ENCODE peak calls at places on chromosomes 16 and 17, in six cellular contexts. One of them, this sample, is unnamed.

GRCh38 chr17:21005367-21005766 is 37.4 kb downstream of the USP22 start:
- DNase-seq in right lobe of liver: no peak
- DNase-seq in bronchial epithelial cell: no peak
- DNase-seq in ascending aorta: no peak
- DNase-seq in suprapubic skin: no peak
- DNase-seq in dorsolateral prefrontal cortex: no peak
- DNase-seq in this sample: no peak

GRCh38 chr16:57590654-57591085 is 37.8 kb upstream of the ADGRG1 start:
- DNase-seq in ascending aorta: no peak
- DNase-seq in right lobe of liver: no peak
- DNase-seq in suprapubic skin: no peak
- DNase-seq in bronchial epithelial cell: peak
- DNase-seq in dorsolateral prefrontal cortex: no peak
- DNase-seq in this sample: no peak

GRCh38 chr17:50518265-50519023 is 10.2 kb downstream of the MYCBPAP start:
- DNase-seq in right lobe of liver: no peak
- DNase-seq in dorsolateral prefrontal cortex: no peak
- DNase-seq in ascending aorta: no peak
- DNase-seq in suprapubic skin: no peak
- DNase-seq in bronchial epithelial cell: no peak
- DNase-seq in this sample: no peak

GRCh38 chr17:2024572-2025219 is 438 bp downstream of the RTN4RL1 start:
- DNase-seq in dorsolateral prefrontal cortex: no peak
- DNase-seq in ascending aorta: no peak
- DNase-seq in right lobe of liver: no peak
- DNase-seq in suprapubic skin: peak
- DNase-seq in bronchial epithelial cell: no peak
- DNase-seq in this sample: no peak

GRCh38 chr16:87926246-87927194 is 9.8 kb downstream of the CA5A start:
- DNase-seq in ascending aorta: no peak
- DNase-seq in suprapubic skin: no peak
- DNase-seq in dorsolateral prefrontal cortex: no peak
- DNase-seq in right lobe of liver: no peak
- DNase-seq in bronchial epithelial cell: no peak
- DNase-seq in this sample: peak

GRCh38 chr17:72715906-72716572 is 376.4 kb downstream of the SLC39A11 start:
- DNase-seq in ascending aorta: no peak
- DNase-seq in suprapubic skin: no peak
- DNase-seq in bronchial epithelial cell: peak
- DNase-seq in right lobe of liver: no peak
- DNase-seq in dorsolateral prefrontal cortex: no peak
- DNase-seq in this sample: no peak

GRCh38 chr17:50406578-50406977 is 9.3 kb upstream of the LRRC59 start:
- DNase-seq in dorsolateral prefrontal cortex: no peak
- DNase-seq in right lobe of liver: no peak
- DNase-seq in ascending aorta: no peak
- DNase-seq in suprapubic skin: no peak
- DNase-seq in bronchial epithelial cell: no peak
- DNase-seq in this sample: no peak

GRCh38 chr17:45873728-45874127 is 20.6 kb upstream of the MAPT start:
- DNase-seq in bronchial epithelial cell: peak
- DNase-seq in ascending aorta: no peak
- DNase-seq in dorsolateral prefrontal cortex: no peak
- DNase-seq in right lobe of liver: no peak
- DNase-seq in suprapubic skin: no peak
- DNase-seq in this sample: no peak

GRCh38 chr16:67677712-67678111 is 11.1 kb downstream of the C16orf86 start:
- DNase-seq in ascending aorta: no peak
- DNase-seq in suprapubic skin: no peak
- DNase-seq in dorsolateral prefrontal cortex: no peak
- DNase-seq in bronchial epithelial cell: no peak
- DNase-seq in right lobe of liver: no peak
- DNase-seq in this sample: no peak

GRCh38 chr16:46688101-46688656 is 799 bp downstream of the VPS35 start:
- DNase-seq in dorsolateral prefrontal cortex: no peak
- DNase-seq in ascending aorta: peak
- DNase-seq in bronchial epithelial cell: peak
- DNase-seq in right lobe of liver: no peak
- DNase-seq in suprapubic skin: peak
- DNase-seq in this sample: no peak

GRCh38 chr17:60139438-60140285 is 10.1 kb upstream of the CA4 start:
- DNase-seq in ascending aorta: no peak
- DNase-seq in right lobe of liver: peak
- DNase-seq in bronchial epithelial cell: peak
- DNase-seq in suprapubic skin: peak
- DNase-seq in dorsolateral prefrontal cortex: no peak
- DNase-seq in this sample: peak

GRCh38 chr16:80231888-80232287 is 308.9 kb upstream of the DYNLRB2 start:
- DNase-seq in right lobe of liver: no peak
- DNase-seq in dorsolateral prefrontal cortex: no peak
- DNase-seq in bronchial epithelial cell: peak
- DNase-seq in suprapubic skin: no peak
- DNase-seq in ascending aorta: no peak
- DNase-seq in this sample: peak

GRCh38 chr16:995087-995486 is 13.5 kb downstream of the SOX8 start:
- DNase-seq in right lobe of liver: no peak
- DNase-seq in suprapubic skin: no peak
- DNase-seq in dorsolateral prefrontal cortex: no peak
- DNase-seq in bronchial epithelial cell: no peak
- DNase-seq in ascending aorta: no peak
- DNase-seq in this sample: no peak

GRCh38 chr16:4194661-4195060 is 47.2 kb downstream of the SRL start:
- DNase-seq in ascending aorta: no peak
- DNase-seq in right lobe of liver: no peak
- DNase-seq in suprapubic skin: no peak
- DNase-seq in dorsolateral prefrontal cortex: no peak
- DNase-seq in bronchial epithelial cell: no peak
- DNase-seq in this sample: no peak

GRCh38 chr17:57270801-57271245 is 14.5 kb downstream of the MSI2 start:
- DNase-seq in ascending aorta: no peak
- DNase-seq in dorsolateral prefrontal cortex: no peak
- DNase-seq in suprapubic skin: no peak
- DNase-seq in bronchial epithelial cell: no peak
- DNase-seq in right lobe of liver: no peak
- DNase-seq in this sample: no peak

GRCh38 chr17:57269598-57270255 is 13.4 kb downstream of the MSI2 start:
- DNase-seq in suprapubic skin: no peak
- DNase-seq in right lobe of liver: no peak
- DNase-seq in ascending aorta: no peak
- DNase-seq in dorsolateral prefrontal cortex: no peak
- DNase-seq in bronchial epithelial cell: no peak
- DNase-seq in this sample: no peak

GRCh38 chr17:57266842-57267241 is 10.5 kb downstream of the MSI2 start:
- DNase-seq in ascending aorta: no peak
- DNase-seq in right lobe of liver: no peak
- DNase-seq in bronchial epithelial cell: no peak
- DNase-seq in dorsolateral prefrontal cortex: no peak
- DNase-seq in suprapubic skin: no peak
- DNase-seq in this sample: no peak

GRCh38 chr17:57268176-57268575 is 11.9 kb downstream of the MSI2 start:
- DNase-seq in right lobe of liver: no peak
- DNase-seq in dorsolateral prefrontal cortex: no peak
- DNase-seq in bronchial epithelial cell: no peak
- DNase-seq in suprapubic skin: no peak
- DNase-seq in ascending aorta: no peak
- DNase-seq in this sample: no peak

DNA sequence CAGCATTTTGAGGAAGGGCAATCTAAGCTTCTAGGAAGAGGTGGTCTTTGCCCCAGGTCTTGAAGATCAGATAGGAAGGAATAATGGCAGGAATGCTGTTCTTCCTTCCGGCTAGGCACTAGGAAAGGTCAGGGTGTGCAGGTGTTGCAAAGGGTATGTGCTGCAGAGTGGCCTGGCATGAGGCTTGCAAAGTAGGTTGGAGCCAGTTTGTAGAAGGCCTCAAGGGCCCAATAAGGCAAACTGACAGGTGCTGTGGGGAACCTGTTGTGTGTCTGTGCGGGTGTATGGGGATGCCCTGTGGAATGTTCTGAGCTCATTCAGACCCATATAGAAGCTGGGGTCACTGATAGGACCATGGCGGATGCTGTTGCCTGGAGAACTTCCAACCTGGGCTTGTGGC is 12.7 kb downstream of the MSI2 start:
- DNase-seq in right lobe of liver: no peak
- DNase-seq in bronchial epithelial cell: no peak
- DNase-seq in dorsolateral prefrontal cortex: no peak
- DNase-seq in ascending aorta: no peak
- DNase-seq in suprapubic skin: no peak
- DNase-seq in this sample: no peak
- H3K4me3 ChIP-seq in right lobe of liver: no peak
- H3K4me3 ChIP-seq in bronchial epithelial cell: no peak
- H3K4me3 ChIP-seq in dorsolateral prefrontal cortex: no peak
- H3K4me3 ChIP-seq in ascending aorta: no peak
- H3K4me3 ChIP-seq in suprapubic skin: no peak
- H3K4me3 ChIP-seq in this sample: no peak

DNA sequence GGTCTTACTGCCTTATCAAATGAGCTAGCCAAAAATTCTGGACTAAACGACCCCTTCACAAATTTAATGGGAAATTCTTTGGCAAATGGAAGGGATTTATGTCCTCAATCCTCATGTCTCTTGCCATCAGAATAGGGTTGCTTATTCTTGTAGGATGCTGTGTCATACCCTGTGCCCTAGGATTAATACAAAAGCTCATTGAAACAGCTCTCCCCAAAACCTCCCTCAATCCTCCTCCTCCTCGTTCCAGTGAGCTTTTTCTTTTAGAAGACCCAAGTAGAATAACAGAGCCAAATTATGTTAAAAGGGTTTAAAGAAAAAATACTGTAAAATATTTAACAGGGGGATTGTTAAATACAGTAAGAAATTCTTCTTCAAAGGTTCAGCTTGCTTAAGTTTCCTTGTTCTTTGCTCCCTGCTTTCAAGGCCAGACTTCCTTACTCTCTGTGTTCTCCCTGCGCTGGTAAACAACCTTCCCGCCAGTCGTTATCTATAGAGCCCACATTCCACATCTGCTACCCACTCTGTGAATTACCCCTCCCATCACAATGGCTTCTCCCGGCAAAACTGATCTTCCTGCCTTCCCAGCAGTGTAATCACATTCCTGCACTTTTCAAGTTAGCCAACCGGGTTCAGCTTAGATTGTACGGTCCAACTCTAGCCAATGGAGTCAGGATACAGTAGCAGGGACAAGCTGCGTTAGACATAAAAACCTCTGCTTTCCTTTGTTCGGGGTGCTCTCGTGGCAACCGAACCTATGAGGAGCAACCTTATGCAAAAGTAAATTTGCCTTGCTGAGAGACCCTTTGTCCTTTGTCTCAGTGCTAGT is 9.7 kb downstream of the HPR start:
- DNase-seq in ascending aorta: no peak
- DNase-seq in right lobe of liver: no peak
- DNase-seq in dorsolateral prefrontal cortex: no peak
- DNase-seq in bronchial epithelial cell: no peak
- DNase-seq in suprapubic skin: no peak
- DNase-seq in this sample: no peak
- TF ChIP-seq CTCF in ascending aorta: no peak
- TF ChIP-seq CTCF in right lobe of liver: no peak
- TF ChIP-seq CTCF in dorsolateral prefrontal cortex: no peak
- TF ChIP-seq CTCF in bronchial epithelial cell: no peak
- TF ChIP-seq CTCF in suprapubic skin: no peak
- TF ChIP-seq CTCF in this sample: no peak

GRCh38 chr16:77722315-77723107 is at the start of gene NUDT7:
- DNase-seq in suprapubic skin: peak
- DNase-seq in right lobe of liver: peak
- DNase-seq in dorsolateral prefrontal cortex: peak
- DNase-seq in bronchial epithelial cell: peak
- DNase-seq in ascending aorta: peak
- DNase-seq in this sample: peak

GRCh38 chr16:77721752-77722314 is 481 bp upstream of the NUDT7 start:
- DNase-seq in ascending aorta: no peak
- DNase-seq in bronchial epithelial cell: no peak
- DNase-seq in dorsolateral prefrontal cortex: no peak
- DNase-seq in right lobe of liver: no peak
- DNase-seq in suprapubic skin: no peak
- DNase-seq in this sample: no peak

GRCh38 chr16:77724174-77724573 is 1.9 kb downstream of the NUDT7 start:
- DNase-seq in dorsolateral prefrontal cortex: no peak
- DNase-seq in suprapubic skin: no peak
- DNase-seq in right lobe of liver: no peak
- DNase-seq in bronchial epithelial cell: no peak
- DNase-seq in ascending aorta: no peak
- DNase-seq in this sample: no peak

GRCh38 chr16:77723108-77723514 is 797 bp downstream of the NUDT7 start:
- DNase-seq in right lobe of liver: peak
- DNase-seq in suprapubic skin: no peak
- DNase-seq in bronchial epithelial cell: no peak
- DNase-seq in ascending aorta: no peak
- DNase-seq in dorsolateral prefrontal cortex: no peak
- DNase-seq in this sample: no peak
- H3K4me3 ChIP-seq in right lobe of liver: peak
- H3K4me3 ChIP-seq in suprapubic skin: peak
- H3K4me3 ChIP-seq in bronchial epithelial cell: peak
- H3K4me3 ChIP-seq in ascending aorta: peak
- H3K4me3 ChIP-seq in dorsolateral prefrontal cortex: peak
- H3K4me3 ChIP-seq in this sample: peak

DNA sequence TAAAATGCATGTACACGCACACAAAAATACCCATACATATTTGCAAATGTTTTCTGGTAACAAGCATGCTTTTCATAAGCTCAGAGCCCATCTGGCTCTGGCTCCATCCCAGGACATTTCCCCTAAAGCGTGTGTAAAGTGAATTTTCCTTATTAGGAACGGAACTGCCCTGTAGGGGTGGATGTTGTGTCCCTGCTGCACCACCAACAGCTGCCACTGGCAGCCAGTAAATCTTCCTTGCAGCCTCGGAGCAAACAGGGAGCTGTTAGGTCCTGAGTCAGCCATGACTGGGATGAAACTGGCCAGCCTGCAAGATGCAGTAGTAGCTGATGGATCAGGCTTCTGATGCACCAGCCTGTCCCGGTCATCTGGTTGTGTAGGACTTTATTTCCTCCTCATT is 393.6 kb downstream of the UTP18 start:
- DNase-seq in dorsolateral prefrontal cortex: peak
- DNase-seq in bronchial epithelial cell: no peak
- DNase-seq in ascending aorta: no peak
- DNase-seq in suprapubic skin: no peak
- DNase-seq in right lobe of liver: no peak
- DNase-seq in this sample: no peak
- TF ChIP-seq CTCF in dorsolateral prefrontal cortex: peak
- TF ChIP-seq CTCF in bronchial epithelial cell: no peak
- TF ChIP-seq CTCF in ascending aorta: no peak
- TF ChIP-seq CTCF in suprapubic skin: no peak
- TF ChIP-seq CTCF in right lobe of liver: no peak
- TF ChIP-seq CTCF in this sample: no peak

This sample was measured in GM12865.